ENCODE peak calls at places on chromosomes 3 and 15, in nine cellular contexts. Z, E, N, M, W, U, J, S and I are unnamed samples.

GRCh38 chr3:73284432-73284831 is 223.0 kb downstream of the EBLN2 start:
- DNase-seq in S (no peak), U (no peak), M (no peak), J (no peak), W (no peak), N (no peak), Z (no peak), E (peak; percentile 60), I (no peak)

GRCh38 chr3:139758654-139759291 is 81.0 kb upstream of the NMNAT3 start:
- DNase-seq in E (peak; percentile 79), J (no peak), S (no peak), N (peak; percentile 51), Z (no peak), U (no peak), M (no peak), W (no peak), I (no peak)

GRCh38 chr15:32994810-32995424 is 199.6 kb downstream of the FMN1 start:
- DNase-seq in J (peak; percentile 42), S (peak; percentile 44), N (peak; percentile 52), W (peak; percentile 30), U (peak; percentile 21), E (peak; percentile 27), Z (peak; percentile 69), M (peak; percentile 38), I (peak; percentile 70)

GRCh38 chr15:77123854-77124253 is 52.9 kb upstream of the TSPAN3 start:
- DNase-seq in M (no peak), N (no peak), S (no peak), J (no peak), E (no peak), U (no peak), Z (no peak), W (no peak), I (no peak)

GRCh38 chr3:71616571-71617021 is 33.1 kb upstream of the FOXP1 start:
- DNase-seq in N (no peak), E (no peak), J (no peak), S (peak; percentile 3), U (no peak), M (no peak), Z (no peak), W (no peak), I (no peak)

GRCh38 chr15:23514492-23514891 is 51.0 kb upstream of the MKRN3 start:
- DNase-seq in N (no peak), U (no peak), J (no peak), S (no peak), W (no peak), E (no peak), M (no peak), Z (no peak), I (no peak)

GRCh38 chr3:175898194-175898593 is 1039.1 kb downstream of the NAALADL2 start:
- DNase-seq in M (no peak), N (no peak), U (no peak), E (no peak), J (no peak), Z (no peak), W (no peak), S (no peak), I (no peak)

GRCh38 chr3:157089455-157090221 is 70.3 kb downstream of the CCNL1 start:
- DNase-seq in M (no peak), N (peak; percentile 19), J (no peak), E (no peak), Z (peak; percentile 26), S (no peak), W (peak; percentile 72), U (no peak), I (no peak)

GRCh38 chr15:52113708-52114107 is 1.1 kb upstream of the BCL2L10 start:
- DNase-seq in U (no peak), M (no peak), E (no peak), W (no peak), N (no peak), S (no peak), Z (no peak), J (no peak), I (no peak)

GRCh38 chr15:52114256-52114655 is 1.7 kb upstream of the BCL2L10 start:
- DNase-seq in E (no peak), W (no peak), M (no peak), N (no peak), U (no peak), J (no peak), Z (no peak), S (no peak), I (no peak)

GRCh38 chr15:52113246-52113645 is 671 bp upstream of the BCL2L10 start:
- DNase-seq in U (no peak), M (no peak), Z (no peak), J (no peak), W (no peak), S (no peak), N (no peak), E (no peak), I (peak; percentile 30)

GRCh38 chr15:52111517-52112202 is 915 bp downstream of the BCL2L10 start:
- DNase-seq in N (no peak), S (no peak), M (no peak), W (no peak), U (no peak), J (no peak), Z (no peak), E (no peak), I (no peak)

DNA sequence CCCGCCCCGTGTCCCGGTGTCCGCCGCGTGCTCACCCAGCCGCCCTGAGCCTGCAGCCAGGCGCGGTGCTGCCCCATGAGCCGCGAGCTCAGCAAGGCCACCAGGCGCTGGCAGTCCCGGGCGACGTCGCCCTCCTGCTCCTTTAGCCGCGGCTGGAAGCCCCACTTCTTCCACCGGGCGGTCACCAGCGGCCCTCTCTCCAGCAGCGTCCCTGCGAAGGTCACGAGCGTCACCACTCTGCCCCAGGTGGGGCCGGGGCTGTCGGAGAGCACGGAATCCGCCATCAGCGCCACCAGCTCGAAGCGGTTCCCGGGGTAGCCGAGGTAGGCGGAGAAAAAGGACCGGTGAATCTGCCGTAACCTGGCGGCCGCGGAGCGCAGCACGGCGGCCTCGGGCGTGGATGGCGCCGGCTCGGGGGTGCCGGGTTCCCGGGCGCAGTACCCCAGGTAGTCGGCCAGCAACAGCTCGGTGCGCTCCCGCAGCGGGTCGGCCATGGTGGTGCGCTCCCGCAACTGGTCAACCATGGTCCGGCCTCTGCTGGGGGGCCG is 298 bp downstream of the BCL2L10 start:
- DNase-seq in W (peak; percentile 46), M (peak; percentile 82), J (peak; percentile 14), E (no peak), S (no peak), U (no peak), N (peak; percentile 72), Z (no peak), I (peak; percentile 45)
- H2AFZ ChIP-seq in W (peak overlapping the region; percentile 10), M (no peak overlapping the region), J (peak overlapping the region; percentile 72), E (no peak overlapping the region), S (no peak overlapping the region), U (no peak overlapping the region), N (peak overlapping the region; percentile 92), Z (peak overlapping the region; percentile 76), I (peak overlapping the region; percentile 68)

GRCh38 chr3:170565495-170565894 is 20.4 kb downstream of the SLC7A14 start:
- DNase-seq in U (no peak), E (no peak), W (no peak), Z (no peak), M (no peak), N (no peak), S (no peak), J (no peak), I (no peak)

GRCh38 chr3:170566413-170566812 is 19.5 kb downstream of the SLC7A14 start:
- DNase-seq in Z (no peak), E (no peak), J (no peak), M (no peak), U (no peak), W (no peak), N (no peak), S (no peak), I (no peak)

GRCh38 chr3:170562080-170562479 is 23.8 kb downstream of the SLC7A14 start:
- DNase-seq in S (no peak), J (no peak), N (no peak), W (no peak), M (no peak), Z (no peak), E (no peak), U (no peak), I (no peak)

GRCh38 chr3:170564664-170565063 is 21.2 kb downstream of the SLC7A14 start:
- DNase-seq in M (no peak), Z (no peak), J (peak; percentile 28), S (no peak), N (no peak), E (no peak), W (no peak), U (no peak), I (no peak)

DNA sequence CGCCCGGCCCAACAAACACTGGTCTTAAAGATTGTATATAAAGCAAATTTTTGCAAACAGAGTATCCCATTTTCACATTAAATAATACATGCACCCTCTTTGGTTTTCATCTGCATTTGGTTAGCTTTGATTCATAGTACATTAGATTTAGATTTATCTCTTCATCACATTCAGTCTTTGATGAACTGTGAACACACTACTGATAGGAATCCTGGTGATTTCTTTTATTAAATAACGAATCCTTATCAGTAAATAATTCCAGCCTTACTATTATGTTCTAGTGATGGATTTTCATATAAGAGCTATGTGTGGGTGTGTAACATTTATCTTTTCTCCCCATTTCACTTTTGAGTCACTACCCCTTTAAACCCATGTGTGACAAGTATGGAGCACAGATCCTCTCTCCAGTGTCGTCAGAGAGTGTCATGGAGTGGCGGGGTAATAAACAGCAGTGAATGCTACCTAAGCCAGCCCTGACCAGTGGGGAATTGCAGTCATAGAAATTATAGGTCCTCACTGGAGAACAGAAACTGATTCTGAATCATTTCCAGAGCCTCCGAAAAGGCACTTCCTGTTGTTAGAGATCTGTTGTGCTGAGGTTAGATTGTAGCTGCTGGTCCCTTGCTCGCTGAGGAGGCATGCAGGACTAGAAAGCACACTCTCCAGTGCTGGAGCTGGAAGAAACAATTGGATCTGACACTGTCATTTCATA is 22.0 kb downstream of the SLC7A14 start:
- DNase-seq in W (peak; percentile 14), U (no peak), E (no peak), M (peak; percentile 70), Z (peak; percentile 14), S (no peak), N (peak; percentile 4), J (peak; percentile 26), I (peak; percentile 71)
- TF ChIP-seq EZH2phosphoT487 in W (no peak), U (no peak), E (no peak), M (no peak), Z (no peak), S (no peak), N (no peak), J (no peak), I (no peak)

GRCh38 chr3:50319872-50320625 is 2.5 kb downstream of the HYAL2 start:
- DNase-seq in E (no peak), U (no peak), N (no peak), M (no peak), W (no peak), Z (no peak), S (no peak), J (no peak), I (no peak)

GRCh38 chr3:50319181-50319871 is 3.2 kb downstream of the HYAL2 start:
- DNase-seq in E (no peak), M (no peak), N (no peak), S (no peak), U (no peak), W (no peak), Z (no peak), J (no peak), I (no peak)

GRCh38 chr3:50321844-50322385 is 630 bp downstream of the HYAL2 start:
- DNase-seq in E (peak; percentile 91), M (no peak), J (no peak), S (no peak), W (no peak), U (no peak), Z (no peak), N (no peak), I (no peak)

GRCh38 chr3:50321146-50321843 is 1.2 kb downstream of the HYAL2 start:
- DNase-seq in S (peak; percentile 92), E (peak; percentile 97), Z (peak; percentile 89), W (peak; percentile 97), J (peak; percentile 89), N (peak; percentile 96), U (peak; percentile 84), M (peak; percentile 96), I (peak; percentile 96)

DNA sequence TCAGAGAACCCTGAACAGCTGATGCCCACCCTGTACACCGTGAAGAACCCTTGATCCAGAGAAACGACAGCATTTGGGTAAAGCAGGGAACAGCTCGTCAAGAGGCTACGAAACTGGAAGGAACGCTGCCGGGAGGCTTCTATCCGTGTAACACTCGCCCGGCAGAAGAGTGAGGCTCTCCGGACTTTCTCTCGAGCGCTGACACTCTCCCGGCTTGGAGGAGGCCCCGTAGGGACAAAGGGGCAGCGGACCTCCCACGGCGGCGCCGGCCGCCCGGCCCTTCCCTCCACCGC is 1.7 kb downstream of the HYAL2 start:
- DNase-seq in U (no peak), Z (no peak), E (no peak), J (no peak), W (no peak), N (no peak), S (no peak), M (no peak), I (peak; percentile 84)
- H3K27ac ChIP-seq in U (peak overlapping the region; percentile 93), Z (peak overlapping the region; percentile 86), E (peak overlapping the region; percentile 42), J (peak overlapping the region; percentile 80), W (peak overlapping the region; percentile 100), N (peak overlapping the region; percentile 100), S (peak overlapping the region; percentile 51), M (peak overlapping the region; percentile 94), I (peak overlapping the region; percentile 90)

GRCh38 chr3:30989266-30989799 is 94.9 kb upstream of the GADL1 start:
- DNase-seq in W (no peak), S (no peak), J (no peak), N (no peak), U (no peak), E (peak; percentile 37), Z (no peak), M (no peak), I (no peak)
- H2AFZ ChIP-seq in W (no peak overlapping the region), S (no peak overlapping the region), J (no peak overlapping the region), N (peak overlapping the region; percentile 76), U (no peak overlapping the region), E (no peak overlapping the region), Z (no peak overlapping the region), M (no peak overlapping the region), I (no peak overlapping the region)